ENCODE peak calls at places on chromosome 6, in four cellular contexts. One of them, this sample, is unnamed.

GRCh38 chr6:35096129-35096852 is 44.8 kb downstream of the TCP11 start:
- DNase-seq in stimulated activated CD8-positive, alpha-beta memory T cell treated with anti-CD3 and anti-CD28 coated beads, Interleukin-7, amount 100 ng/mL, for 48 hours: no peak
- DNase-seq in HFFc6: peak; percentile 88
- DNase-seq in CD8-positive, alpha-beta memory T cell: no peak
- DNase-seq in this sample: peak; percentile 56

GRCh38 chr6:17013701-17014100 is 88.1 kb upstream of the STMND1 start:
- DNase-seq in HFFc6: peak; percentile 89
- DNase-seq in stimulated activated CD8-positive, alpha-beta memory T cell treated with anti-CD3 and anti-CD28 coated beads, Interleukin-7, amount 100 ng/mL, for 48 hours: no peak
- DNase-seq in CD8-positive, alpha-beta memory T cell: no peak
- DNase-seq in this sample: peak; percentile 35

GRCh38 chr6:15474196-15474595 is 188.6 kb downstream of the DTNBP1 start:
- DNase-seq in CD8-positive, alpha-beta memory T cell: no peak
- DNase-seq in stimulated activated CD8-positive, alpha-beta memory T cell treated with anti-CD3 and anti-CD28 coated beads, Interleukin-7, amount 100 ng/mL, for 48 hours: no peak
- DNase-seq in HFFc6: peak; percentile 78
- DNase-seq in this sample: peak; percentile 63

GRCh38 chr6:100366419-100366818 is 98.3 kb downstream of the SIM1 start:
- DNase-seq in stimulated activated CD8-positive, alpha-beta memory T cell treated with anti-CD3 and anti-CD28 coated beads, Interleukin-7, amount 100 ng/mL, for 48 hours: no peak
- DNase-seq in CD8-positive, alpha-beta memory T cell: no peak
- DNase-seq in HFFc6: peak; percentile 62
- DNase-seq in this sample: peak; percentile 39

GRCh38 chr6:24313477-24314141 is 44.2 kb downstream of the DCDC2 start:
- DNase-seq in CD8-positive, alpha-beta memory T cell: no peak
- DNase-seq in stimulated activated CD8-positive, alpha-beta memory T cell treated with anti-CD3 and anti-CD28 coated beads, Interleukin-7, amount 100 ng/mL, for 48 hours: no peak
- DNase-seq in HFFc6: no peak
- DNase-seq in this sample: no peak

GRCh38 chr6:10730254-10730653 is 7.4 kb downstream of the TMEM14C start:
- DNase-seq in HFFc6: no peak
- DNase-seq in CD8-positive, alpha-beta memory T cell: no peak
- DNase-seq in stimulated activated CD8-positive, alpha-beta memory T cell treated with anti-CD3 and anti-CD28 coated beads, Interleukin-7, amount 100 ng/mL, for 48 hours: no peak
- DNase-seq in this sample: no peak

GRCh38 chr6:96626749-96627353 is 63.9 kb downstream of the FHL5 start:
- DNase-seq in HFFc6: peak; percentile 19
- DNase-seq in stimulated activated CD8-positive, alpha-beta memory T cell treated with anti-CD3 and anti-CD28 coated beads, Interleukin-7, amount 100 ng/mL, for 48 hours: no peak
- DNase-seq in CD8-positive, alpha-beta memory T cell: no peak
- DNase-seq in this sample: peak; percentile 3

GRCh38 chr6:108581237-108581931 is 20.7 kb downstream of the FOXO3 start:
- DNase-seq in HFFc6: peak; percentile 68
- DNase-seq in CD8-positive, alpha-beta memory T cell: no peak
- DNase-seq in stimulated activated CD8-positive, alpha-beta memory T cell treated with anti-CD3 and anti-CD28 coated beads, Interleukin-7, amount 100 ng/mL, for 48 hours: no peak
- DNase-seq in this sample: no peak

GRCh38 chr6:71383476-71383875 is 94.9 kb downstream of the OGFRL1 start:
- DNase-seq in CD8-positive, alpha-beta memory T cell: no peak
- DNase-seq in HFFc6: no peak
- DNase-seq in stimulated activated CD8-positive, alpha-beta memory T cell treated with anti-CD3 and anti-CD28 coated beads, Interleukin-7, amount 100 ng/mL, for 48 hours: no peak
- DNase-seq in this sample: no peak

GRCh38 chr6:146905313-146905712 is 298.9 kb upstream of the STXBP5 start:
- DNase-seq in CD8-positive, alpha-beta memory T cell: no peak
- DNase-seq in stimulated activated CD8-positive, alpha-beta memory T cell treated with anti-CD3 and anti-CD28 coated beads, Interleukin-7, amount 100 ng/mL, for 48 hours: no peak
- DNase-seq in HFFc6: peak; percentile 85
- DNase-seq in this sample: peak; percentile 65

GRCh38 chr6:1950631-1951030 is 294.8 kb downstream of the GMDS start:
- DNase-seq in CD8-positive, alpha-beta memory T cell: no peak
- DNase-seq in HFFc6: no peak
- DNase-seq in stimulated activated CD8-positive, alpha-beta memory T cell treated with anti-CD3 and anti-CD28 coated beads, Interleukin-7, amount 100 ng/mL, for 48 hours: no peak
- DNase-seq in this sample: no peak

GRCh38 chr6:150352321-150353296 is 16.2 kb upstream of the IYD start:
- DNase-seq in stimulated activated CD8-positive, alpha-beta memory T cell treated with anti-CD3 and anti-CD28 coated beads, Interleukin-7, amount 100 ng/mL, for 48 hours: no peak
- DNase-seq in HFFc6: peak; percentile 75
- DNase-seq in CD8-positive, alpha-beta memory T cell: no peak
- DNase-seq in this sample: peak; percentile 58

GRCh38 chr6:156487877-156488276 is 289.3 kb upstream of the ARID1B start:
- DNase-seq in CD8-positive, alpha-beta memory T cell: no peak
- DNase-seq in HFFc6: no peak
- DNase-seq in stimulated activated CD8-positive, alpha-beta memory T cell treated with anti-CD3 and anti-CD28 coated beads, Interleukin-7, amount 100 ng/mL, for 48 hours: no peak
- DNase-seq in this sample: no peak

GRCh38 chr6:91572855-91573254 is 986.0 kb upstream of the MAP3K7 start:
- DNase-seq in HFFc6: no peak
- DNase-seq in stimulated activated CD8-positive, alpha-beta memory T cell treated with anti-CD3 and anti-CD28 coated beads, Interleukin-7, amount 100 ng/mL, for 48 hours: no peak
- DNase-seq in CD8-positive, alpha-beta memory T cell: no peak
- DNase-seq in this sample: no peak

GRCh38 chr6:149551920-149552319 is 6.1 kb upstream of the PPIL4 start:
- DNase-seq in CD8-positive, alpha-beta memory T cell: no peak
- DNase-seq in stimulated activated CD8-positive, alpha-beta memory T cell treated with anti-CD3 and anti-CD28 coated beads, Interleukin-7, amount 100 ng/mL, for 48 hours: no peak
- DNase-seq in HFFc6: no peak
- DNase-seq in this sample: no peak

GRCh38 chr6:41639556-41640371 is 1.5 kb downstream of the MDFI start:
- DNase-seq in HFFc6: no peak
- DNase-seq in CD8-positive, alpha-beta memory T cell: no peak
- DNase-seq in stimulated activated CD8-positive, alpha-beta memory T cell treated with anti-CD3 and anti-CD28 coated beads, Interleukin-7, amount 100 ng/mL, for 48 hours: no peak
- DNase-seq in this sample: no peak

GRCh38 chr6:29739136-29739881 is 16.1 kb downstream of the HLA-F start:
- DNase-seq in CD8-positive, alpha-beta memory T cell: no peak
- DNase-seq in stimulated activated CD8-positive, alpha-beta memory T cell treated with anti-CD3 and anti-CD28 coated beads, Interleukin-7, amount 100 ng/mL, for 48 hours: no peak
- DNase-seq in HFFc6: no peak
- DNase-seq in this sample: no peak

GRCh38 chr6:31752739-31753319 is 9.6 kb upstream of the SAPCD1 start:
- DNase-seq in CD8-positive, alpha-beta memory T cell: no peak
- DNase-seq in stimulated activated CD8-positive, alpha-beta memory T cell treated with anti-CD3 and anti-CD28 coated beads, Interleukin-7, amount 100 ng/mL, for 48 hours: no peak
- DNase-seq in HFFc6: peak; percentile 82
- DNase-seq in this sample: peak; percentile 47

GRCh38 chr6:112049051-112049799 is 4.7 kb upstream of the CCN6 start:
- DNase-seq in CD8-positive, alpha-beta memory T cell: no peak
- DNase-seq in stimulated activated CD8-positive, alpha-beta memory T cell treated with anti-CD3 and anti-CD28 coated beads, Interleukin-7, amount 100 ng/mL, for 48 hours: no peak
- DNase-seq in HFFc6: peak; percentile 33
- DNase-seq in this sample: no peak

GRCh38 chr6:93859964-93860363 is 440.6 kb upstream of the EPHA7 start:
- DNase-seq in stimulated activated CD8-positive, alpha-beta memory T cell treated with anti-CD3 and anti-CD28 coated beads, Interleukin-7, amount 100 ng/mL, for 48 hours: no peak
- DNase-seq in CD8-positive, alpha-beta memory T cell: no peak
- DNase-seq in HFFc6: no peak
- DNase-seq in this sample: no peak

GRCh38 chr6:166277021-166277420 is 31.2 kb downstream of the PRR18 start:
- DNase-seq in HFFc6: no peak
- DNase-seq in CD8-positive, alpha-beta memory T cell: no peak
- DNase-seq in stimulated activated CD8-positive, alpha-beta memory T cell treated with anti-CD3 and anti-CD28 coated beads, Interleukin-7, amount 100 ng/mL, for 48 hours: no peak
- DNase-seq in this sample: peak; percentile 3

GRCh38 chr6:106085687-106085983 is 501 bp upstream of the PRDM1 start:
- DNase-seq in CD8-positive, alpha-beta memory T cell: no peak
- DNase-seq in HFFc6: no peak
- DNase-seq in stimulated activated CD8-positive, alpha-beta memory T cell treated with anti-CD3 and anti-CD28 coated beads, Interleukin-7, amount 100 ng/mL, for 48 hours: no peak
- DNase-seq in this sample: no peak

GRCh38 chr6:112034236-112034990 is 19.5 kb upstream of the CCN6 start:
- DNase-seq in CD8-positive, alpha-beta memory T cell: no peak
- DNase-seq in HFFc6: no peak
- DNase-seq in stimulated activated CD8-positive, alpha-beta memory T cell treated with anti-CD3 and anti-CD28 coated beads, Interleukin-7, amount 100 ng/mL, for 48 hours: no peak
- DNase-seq in this sample: no peak